ENCODE peak calls at places on chromosome 6, in four cellular contexts. X, B, C and I are unnamed samples.

GRCh38 chr6:142400495-142400894 is 98.7 kb downstream of the ADGRG6 start:
- DNase-seq in X (no peak), B (no peak), C (no peak), I (no peak)

GRCh38 chr6:160344281-160344680 is 3.9 kb upstream of the SLC22A3 start:
- DNase-seq in X (no peak), B (no peak), C (no peak), I (no peak)

GRCh38 chr6:168189679-168190405 is 110.8 kb upstream of the FRMD1 start:
- DNase-seq in X (no peak), B (no peak), C (no peak), I (no peak)

GRCh38 chr6:48630511-48630910 is 519.5 kb upstream of the PTCHD4 start:
- DNase-seq in X (no peak), B (no peak), C (no peak), I (no peak)

GRCh38 chr6:56916849-56917551 is 37.9 kb upstream of the BEND6 start:
- DNase-seq in X (no peak), B (no peak), C (no peak), I (no peak)

GRCh38 chr6:149061933-149062332 is 255.6 kb upstream of the TAB2 start:
- DNase-seq in X (no peak), B (no peak), C (no peak), I (no peak)

GRCh38 chr6:109308018-109308492 is 74.2 kb downstream of the CD164 start:
- DNase-seq in X (peak), B (no peak), C (no peak), I (no peak)

GRCh38 chr6:39341352-39341751 is 18.9 kb upstream of the KCNK16 start:
- DNase-seq in X (no peak), B (no peak), C (no peak), I (no peak)

GRCh38 chr6:27078734-27079357 is 168.7 kb upstream of the PRSS16 start:
- DNase-seq in X (no peak), B (peak), C (peak), I (peak)

GRCh38 chr6:329888-330691 is 37.8 kb downstream of the DUSP22 start:
- DNase-seq in X (no peak), B (no peak), C (no peak), I (no peak)

GRCh38 chr6:56869346-56869745 is 85.6 kb upstream of the BEND6 start:
- DNase-seq in X (no peak), B (no peak), C (no peak), I (no peak)

GRCh38 chr6:18155273-18155863 is at the start of gene KDM1B:
- DNase-seq in X (peak), B (peak), C (peak), I (peak)

GRCh38 chr6:170269151-170269872 is 21.6 kb downstream of the DLL1 start:
- DNase-seq in X (peak), B (no peak), C (no peak), I (no peak)

GRCh38 chr6:21615504-21615903 is 22.0 kb downstream of the SOX4 start:
- DNase-seq in X (no peak), B (no peak), C (no peak), I (no peak)

GRCh38 chr6:145651988-145652387 is 83.3 kb downstream of the EPM2A start:
- DNase-seq in X (no peak), B (no peak), C (no peak), I (no peak)

GRCh38 chr6:36788768-36789167 is 50.5 kb downstream of the CPNE5 start:
- DNase-seq in X (no peak), B (no peak), C (no peak), I (no peak)

GRCh38 chr6:167311286-167311685 is 13.6 kb upstream of the TTLL2 start:
- DNase-seq in X (no peak), B (peak), C (peak), I (no peak)

GRCh38 chr6:104623052-104623690 is 236.5 kb downstream of the HACE1 start:
- DNase-seq in X (no peak), B (no peak), C (no peak), I (no peak)

GRCh38 chr6:161792887-161793286 is 519.0 kb upstream of the AGPAT4 start:
- DNase-seq in X (no peak), B (no peak), C (peak), I (no peak)